ENCODE peak calls at places on chromosomes 4 and X, in seven cellular contexts. T, I, L, Y, P, V and K are unnamed samples.

GRCh38 chr4:75547647-75548387 is 8.0 kb upstream of the ODAPH start:
- DNase-seq in T (peak), I (peak), L (no peak), Y (no peak), P (peak), V (no peak), K (no peak)

GRCh38 chr4:147550626-147551250 is 66.5 kb upstream of the TMEM184C start:
- DNase-seq in T (peak), I (no peak), L (no peak), Y (peak), P (peak), V (peak), K (no peak)

GRCh38 chr4:102678107-102678506 is 82.7 kb downstream of the MANBA start:
- DNase-seq in T (no peak), I (no peak), L (no peak), Y (no peak), P (no peak), V (no peak), K (no peak)

GRCh38 chrX:40090961-40091360 is 6.8 kb downstream of the BCOR start:
- DNase-seq in T (no peak), I (no peak), L (no peak), Y (no peak), P (no peak), V (no peak), K (no peak)

GRCh38 chrX:103101280-103102042 is 8.5 kb upstream of the NXF3 start:
- DNase-seq in T (no peak), I (no peak), L (no peak), Y (no peak), P (peak), V (no peak), K (no peak)

GRCh38 chr4:108110450-108110849 is 58.3 kb downstream of the LEF1 start:
- DNase-seq in T (no peak), I (no peak), L (no peak), Y (no peak), P (no peak), V (no peak), K (no peak)

GRCh38 chr4:76197971-76198410 is 15.6 kb downstream of the SCARB2 start:
- DNase-seq in T (peak), I (peak), L (peak), Y (peak), P (peak), V (no peak), K (peak)

GRCh38 chr4:139453041-139453370 is 915 bp upstream of the RAB33B start:
- DNase-seq in T (no peak), I (no peak), L (peak), Y (peak), P (no peak), V (peak), K (peak)

GRCh38 chr4:150722908-150723362 is 141.0 kb downstream of the MAB21L2 start:
- DNase-seq in T (peak), I (peak), L (peak), Y (no peak), P (peak), V (no peak), K (peak)

GRCh38 chrX:7270018-7270417 is 122.1 kb upstream of the PUDP start:
- DNase-seq in T (peak), I (no peak), L (no peak), Y (no peak), P (no peak), V (no peak), K (no peak)

GRCh38 chr4:127304356-127304755 is 328.4 kb upstream of the INTU start:
- DNase-seq in T (peak), I (no peak), L (no peak), Y (peak), P (no peak), V (no peak), K (no peak)

GRCh38 chr4:8348071-8348470 is 78.5 kb downstream of the HTRA3 start:
- DNase-seq in T (no peak), I (no peak), L (no peak), Y (no peak), P (no peak), V (no peak), K (no peak)

GRCh38 chrX:153921070-153921469 is 5.0 kb downstream of the ARHGAP4 start:
- DNase-seq in T (no peak), I (no peak), L (no peak), Y (no peak), P (no peak), V (no peak), K (no peak)
- H3K4me3 ChIP-seq in T (no peak), I (no peak), L (no peak), Y (no peak), P (no peak), V (no peak), K (no peak)

DNA sequence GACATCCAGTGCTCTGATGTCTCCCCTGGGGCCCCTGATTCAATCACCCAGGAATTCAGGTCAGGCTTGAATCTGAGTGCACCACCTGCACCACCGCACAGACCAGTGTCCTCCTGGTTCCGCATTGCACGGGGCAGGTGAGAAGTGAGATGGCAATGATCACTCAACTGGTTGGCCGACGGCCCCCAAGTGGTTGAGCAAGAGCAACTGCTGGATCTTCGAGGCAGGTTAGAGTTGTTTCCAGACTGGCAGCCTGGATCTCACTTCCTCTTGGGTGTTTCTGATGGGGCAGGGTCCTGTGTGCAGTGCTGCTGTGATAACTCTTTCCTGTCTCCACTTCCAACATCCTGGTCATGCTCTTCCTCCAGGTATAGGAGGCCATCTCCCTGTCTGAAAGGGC is 50.4 kb downstream of the C4orf50 start:
- DNase-seq in T (no peak), I (no peak), L (no peak), Y (no peak), P (no peak), V (no peak), K (no peak)
- TF ChIP-seq CTCF in T (no peak), I (no peak), L (no peak), Y (no peak), P (no peak), V (no peak), K (no peak)

DNA sequence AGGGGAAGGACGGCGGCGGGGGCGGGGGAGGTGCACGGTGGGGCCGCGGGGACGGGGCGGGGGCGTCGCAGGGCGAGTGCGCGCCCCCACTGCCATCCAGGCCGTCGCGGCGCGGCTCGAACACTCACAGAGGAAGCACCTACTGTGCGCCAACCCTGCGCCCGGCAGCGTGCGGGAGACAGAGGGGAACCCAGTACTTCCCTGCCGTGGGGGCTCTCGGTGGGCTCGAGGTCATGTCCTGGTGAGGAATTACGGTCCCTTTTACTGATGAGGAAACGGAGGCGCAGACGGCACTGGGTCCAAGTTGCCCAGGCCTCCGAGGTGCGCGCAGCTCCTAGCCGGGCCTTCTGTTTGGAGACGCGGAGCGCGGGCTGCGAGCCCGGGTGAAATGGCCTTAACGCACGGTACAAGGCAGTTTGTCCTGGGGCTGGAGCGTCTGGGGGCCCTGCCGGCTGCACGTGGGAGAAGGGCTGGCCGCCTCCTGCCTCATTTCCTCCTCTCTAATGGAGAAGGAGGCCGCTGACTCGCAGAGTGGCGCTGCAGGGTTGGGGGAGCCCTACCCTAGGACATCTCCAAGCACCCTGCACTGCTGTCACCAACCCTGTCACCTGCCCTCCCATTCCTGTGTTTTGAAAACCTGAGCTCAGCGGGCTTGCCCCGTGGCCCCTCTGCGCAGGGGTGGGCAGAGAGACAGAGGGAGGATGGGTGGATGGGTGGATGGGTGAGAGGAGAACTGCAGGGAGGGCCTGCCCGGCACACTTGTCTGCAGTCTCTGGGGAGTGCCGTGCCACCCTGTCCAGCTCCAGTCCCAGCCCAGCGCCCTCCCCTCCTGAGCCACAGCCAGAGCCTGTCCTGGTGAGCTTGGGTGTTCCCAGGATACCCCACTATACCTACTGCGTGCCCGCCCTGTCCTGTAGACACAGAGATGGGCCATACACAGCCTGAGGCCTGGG is 106.0 kb downstream of the ADRA2C start:
- DNase-seq in T (no peak), I (no peak), L (no peak), Y (no peak), P (no peak), V (no peak), K (no peak)
- H3K4me3 ChIP-seq in T (no peak), I (no peak), L (no peak), Y (no peak), P (no peak), V (no peak), K (no peak)

GRCh38 chr4:724131-724530 is 18.5 kb downstream of the PCGF3 start:
- DNase-seq in T (no peak), I (no peak), L (no peak), Y (no peak), P (no peak), V (no peak), K (no peak)
- TF ChIP-seq CTCF in T (no peak), I (no peak), L (no peak), Y (no peak), P (no peak), V (no peak), K (no peak)

GRCh38 chrX:118726887-118727685 is at the start of gene IL13RA1:
- DNase-seq in T (peak), I (peak), L (peak), Y (peak), P (peak), V (no peak), K (peak)

GRCh38 chrX:118727686-118728339 is 407 bp downstream of the IL13RA1 start:
- DNase-seq in T (peak), I (peak), L (peak), Y (no peak), P (peak), V (no peak), K (no peak)

GRCh38 chrX:118724775-118725174 is 2.6 kb upstream of the IL13RA1 start:
- DNase-seq in T (peak), I (no peak), L (no peak), Y (no peak), P (peak), V (no peak), K (no peak)

GRCh38 chrX:118730500-118731247 is 3.3 kb downstream of the IL13RA1 start:
- DNase-seq in T (peak), I (no peak), L (no peak), Y (no peak), P (peak), V (no peak), K (no peak)

GRCh38 chrX:118729043-118729652 is 1.7 kb downstream of the IL13RA1 start:
- DNase-seq in T (no peak), I (no peak), L (no peak), Y (no peak), P (no peak), V (no peak), K (no peak)
- H3K4me3 ChIP-seq in T (no peak), I (no peak), L (no peak), Y (peak), P (peak), V (no peak), K (no peak)

DNA sequence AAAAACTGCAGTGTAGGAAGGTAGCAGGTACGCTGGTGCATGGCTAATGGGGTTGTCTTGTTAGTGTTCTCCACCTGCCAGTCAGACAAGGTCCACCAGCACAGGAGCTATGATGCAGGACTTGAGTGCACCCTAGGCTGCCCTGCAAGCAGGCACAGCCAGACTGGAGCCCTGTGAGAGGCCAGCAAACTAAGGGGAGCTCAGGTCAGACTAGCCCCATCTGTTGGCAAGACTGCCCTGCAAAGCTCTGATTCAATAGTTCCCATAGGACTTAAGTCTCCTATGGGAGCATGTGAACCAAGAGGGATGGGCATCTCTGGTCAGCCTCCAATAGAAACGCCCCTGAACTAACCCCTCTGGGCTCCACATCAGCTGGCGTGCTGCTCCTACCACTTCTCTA is 1307.3 kb downstream of the C4orf33 start:
- DNase-seq in T (no peak), I (no peak), L (no peak), Y (no peak), P (no peak), V (no peak), K (no peak)
- TF ChIP-seq CTCF in T (no peak), I (no peak), L (no peak), Y (no peak), P (no peak), V (no peak), K (no peak)

DNA sequence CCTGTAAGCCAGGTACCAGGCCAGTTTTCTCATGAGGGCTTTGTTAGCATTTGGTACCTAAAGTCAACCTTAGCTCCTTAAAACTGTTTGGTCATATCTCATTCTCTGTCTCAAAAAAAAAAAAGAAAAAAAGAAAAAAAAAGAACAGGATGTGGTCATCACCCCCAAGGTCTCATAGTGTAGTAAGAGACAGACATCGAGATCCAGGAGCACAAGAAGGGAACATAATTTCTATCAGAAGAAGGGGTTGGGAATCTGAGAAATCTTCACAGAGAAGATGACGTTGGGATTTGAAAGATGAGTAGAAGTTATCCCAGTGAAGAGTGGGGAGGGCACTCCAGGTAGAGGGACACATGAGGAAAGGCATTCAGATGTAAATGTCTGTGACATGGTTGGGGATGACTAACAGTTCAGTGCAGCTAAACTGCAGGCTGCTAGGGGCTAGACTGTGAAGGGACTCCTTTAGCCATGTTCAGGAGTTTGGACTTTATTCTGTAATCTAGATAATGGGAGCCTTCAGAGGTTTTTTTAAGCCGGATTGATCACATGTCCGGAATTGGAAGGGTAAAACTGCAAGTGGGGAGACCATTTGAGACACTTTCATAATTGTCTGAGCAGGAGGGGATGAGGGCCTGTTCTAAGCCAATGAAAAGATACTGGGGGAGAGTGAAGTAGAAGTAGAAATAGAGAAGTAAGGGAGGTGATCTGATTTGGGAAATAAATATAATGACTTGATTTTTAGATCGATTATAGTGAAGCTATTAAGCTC is 26.9 kb upstream of the GJB1 start:
- DNase-seq in T (no peak), I (no peak), L (no peak), Y (no peak), P (no peak), V (no peak), K (no peak)
- H3K4me3 ChIP-seq in T (no peak), I (no peak), L (no peak), Y (no peak), P (no peak), V (peak), K (no peak)

GRCh38 chr4:184282251-184282713 is 64.6 kb upstream of the ENPP6 start:
- DNase-seq in T (no peak), I (no peak), L (peak), Y (no peak), P (no peak), V (no peak), K (no peak)
- TF ChIP-seq CTCF in T (no peak), I (peak), L (no peak), Y (no peak), P (no peak), V (peak), K (no peak)

GRCh38 chrX:30889147-30890125 is at the start of gene TAB3:
- DNase-seq in T (peak), I (peak), L (peak), Y (peak), P (peak), V (peak), K (peak)
- H3K4me3 ChIP-seq in T (peak), I (peak), L (peak), Y (peak), P (peak), V (peak), K (peak)

DNA sequence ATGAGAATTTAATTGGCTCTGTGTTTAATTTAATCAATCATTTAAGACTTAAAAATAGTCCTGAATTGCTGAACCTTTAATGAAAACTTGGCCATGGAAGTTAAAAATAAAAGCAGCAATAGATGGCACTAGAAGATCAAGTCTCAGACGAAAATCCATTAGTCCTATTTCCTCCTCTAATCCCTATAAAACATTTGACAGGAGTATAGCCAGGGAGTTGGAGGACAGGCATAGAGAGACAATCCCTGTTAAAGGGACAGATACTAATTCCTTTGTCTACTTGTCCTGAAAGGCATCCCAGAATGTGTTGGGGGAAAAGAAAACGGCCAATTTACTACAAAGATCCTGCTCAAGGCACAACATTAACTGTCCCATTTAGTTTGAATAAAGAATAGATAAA is 276.3 kb upstream of the TACR3 start:
- DNase-seq in T (peak), I (no peak), L (peak), Y (peak), P (peak), V (no peak), K (peak)
- TF ChIP-seq CTCF in T (no peak), I (no peak), L (peak), Y (no peak), P (no peak), V (no peak), K (peak)